ENCODE peak calls at places on chromosomes 5 and 9, in eight cellular contexts. One of them, this sample, is unnamed.

GRCh38 chr9:85521331-85522197 is 220.2 kb downstream of the AGTPBP1 start:
- DNase-seq in non-pigmented ciliary epithelial cell: no peak
- DNase-seq in HEK293T: no peak
- DNase-seq in stimulated activated CD4-positive, alpha-beta T cell treated with anti-CD3 and anti-CD28 coated beads, Interleukin-2, amount 100 ng/mL, for 48 hours: no peak
- DNase-seq in activated T-helper 1 cell treated with anti-CD3 and anti-CD28 coated beads, Interleukin-2, amount 50 U/mL, for 16 hours: no peak
- DNase-seq in type B pancreatic cell: no peak
- DNase-seq in activated CD8-positive, alpha-beta memory T cell treated with anti-CD3 and anti-CD28 coated beads, Interleukin-2, amount 10 ng/mL, durations not matched to agents 7 days and 5 days: no peak
- DNase-seq in AG09319: no peak
- DNase-seq in this sample: peak

GRCh38 chr5:150284311-150284710 is 5.3 kb downstream of the CAMK2A start:
- DNase-seq in non-pigmented ciliary epithelial cell: no peak
- DNase-seq in HEK293T: no peak
- DNase-seq in stimulated activated CD4-positive, alpha-beta T cell treated with anti-CD3 and anti-CD28 coated beads, Interleukin-2, amount 100 ng/mL, for 48 hours: no peak
- DNase-seq in activated T-helper 1 cell treated with anti-CD3 and anti-CD28 coated beads, Interleukin-2, amount 50 U/mL, for 16 hours: no peak
- DNase-seq in type B pancreatic cell: no peak
- DNase-seq in activated CD8-positive, alpha-beta memory T cell treated with anti-CD3 and anti-CD28 coated beads, Interleukin-2, amount 10 ng/mL, durations not matched to agents 7 days and 5 days: no peak
- DNase-seq in AG09319: no peak
- DNase-seq in this sample: no peak

GRCh38 chr9:1979815-1980367 is 35.3 kb upstream of the SMARCA2 start:
- DNase-seq in non-pigmented ciliary epithelial cell: peak
- DNase-seq in HEK293T: no peak
- DNase-seq in stimulated activated CD4-positive, alpha-beta T cell treated with anti-CD3 and anti-CD28 coated beads, Interleukin-2, amount 100 ng/mL, for 48 hours: no peak
- DNase-seq in activated T-helper 1 cell treated with anti-CD3 and anti-CD28 coated beads, Interleukin-2, amount 50 U/mL, for 16 hours: no peak
- DNase-seq in type B pancreatic cell: no peak
- DNase-seq in activated CD8-positive, alpha-beta memory T cell treated with anti-CD3 and anti-CD28 coated beads, Interleukin-2, amount 10 ng/mL, durations not matched to agents 7 days and 5 days: no peak
- DNase-seq in AG09319: peak
- DNase-seq in this sample: no peak

GRCh38 chr9:116569111-116569510 is 118.0 kb upstream of the TRIM32 start:
- DNase-seq in non-pigmented ciliary epithelial cell: no peak
- DNase-seq in HEK293T: no peak
- DNase-seq in stimulated activated CD4-positive, alpha-beta T cell treated with anti-CD3 and anti-CD28 coated beads, Interleukin-2, amount 100 ng/mL, for 48 hours: no peak
- DNase-seq in activated T-helper 1 cell treated with anti-CD3 and anti-CD28 coated beads, Interleukin-2, amount 50 U/mL, for 16 hours: no peak
- DNase-seq in type B pancreatic cell: no peak
- DNase-seq in activated CD8-positive, alpha-beta memory T cell treated with anti-CD3 and anti-CD28 coated beads, Interleukin-2, amount 10 ng/mL, durations not matched to agents 7 days and 5 days: no peak
- DNase-seq in AG09319: no peak
- DNase-seq in this sample: no peak

GRCh38 chr9:21294325-21294724 is 10.8 kb downstream of the IFNA5 start:
- DNase-seq in non-pigmented ciliary epithelial cell: peak
- DNase-seq in HEK293T: peak
- DNase-seq in stimulated activated CD4-positive, alpha-beta T cell treated with anti-CD3 and anti-CD28 coated beads, Interleukin-2, amount 100 ng/mL, for 48 hours: no peak
- DNase-seq in activated T-helper 1 cell treated with anti-CD3 and anti-CD28 coated beads, Interleukin-2, amount 50 U/mL, for 16 hours: no peak
- DNase-seq in type B pancreatic cell: no peak
- DNase-seq in activated CD8-positive, alpha-beta memory T cell treated with anti-CD3 and anti-CD28 coated beads, Interleukin-2, amount 10 ng/mL, durations not matched to agents 7 days and 5 days: no peak
- DNase-seq in AG09319: no peak
- DNase-seq in this sample: no peak

GRCh38 chr9:124278054-124278540 is 20.3 kb downstream of the NEK6 start:
- DNase-seq in non-pigmented ciliary epithelial cell: no peak
- DNase-seq in HEK293T: no peak
- DNase-seq in stimulated activated CD4-positive, alpha-beta T cell treated with anti-CD3 and anti-CD28 coated beads, Interleukin-2, amount 100 ng/mL, for 48 hours: no peak
- DNase-seq in activated T-helper 1 cell treated with anti-CD3 and anti-CD28 coated beads, Interleukin-2, amount 50 U/mL, for 16 hours: no peak
- DNase-seq in type B pancreatic cell: no peak
- DNase-seq in activated CD8-positive, alpha-beta memory T cell treated with anti-CD3 and anti-CD28 coated beads, Interleukin-2, amount 10 ng/mL, durations not matched to agents 7 days and 5 days: no peak
- DNase-seq in AG09319: no peak
- DNase-seq in this sample: no peak

GRCh38 chr5:126095001-126095400 is 328.2 kb upstream of the GRAMD2B start:
- DNase-seq in non-pigmented ciliary epithelial cell: no peak
- DNase-seq in HEK293T: no peak
- DNase-seq in stimulated activated CD4-positive, alpha-beta T cell treated with anti-CD3 and anti-CD28 coated beads, Interleukin-2, amount 100 ng/mL, for 48 hours: no peak
- DNase-seq in activated T-helper 1 cell treated with anti-CD3 and anti-CD28 coated beads, Interleukin-2, amount 50 U/mL, for 16 hours: no peak
- DNase-seq in type B pancreatic cell: no peak
- DNase-seq in activated CD8-positive, alpha-beta memory T cell treated with anti-CD3 and anti-CD28 coated beads, Interleukin-2, amount 10 ng/mL, durations not matched to agents 7 days and 5 days: no peak
- DNase-seq in AG09319: no peak
- DNase-seq in this sample: no peak

GRCh38 chr9:101478906-101479305 is 43.3 kb upstream of the ALDOB start:
- DNase-seq in non-pigmented ciliary epithelial cell: no peak
- DNase-seq in HEK293T: no peak
- DNase-seq in stimulated activated CD4-positive, alpha-beta T cell treated with anti-CD3 and anti-CD28 coated beads, Interleukin-2, amount 100 ng/mL, for 48 hours: no peak
- DNase-seq in activated T-helper 1 cell treated with anti-CD3 and anti-CD28 coated beads, Interleukin-2, amount 50 U/mL, for 16 hours: no peak
- DNase-seq in type B pancreatic cell: no peak
- DNase-seq in activated CD8-positive, alpha-beta memory T cell treated with anti-CD3 and anti-CD28 coated beads, Interleukin-2, amount 10 ng/mL, durations not matched to agents 7 days and 5 days: no peak
- DNase-seq in AG09319: no peak
- DNase-seq in this sample: no peak

GRCh38 chr5:180798193-180798592 is 4.4 kb downstream of the MGAT1 start:
- DNase-seq in non-pigmented ciliary epithelial cell: no peak
- DNase-seq in HEK293T: no peak
- DNase-seq in stimulated activated CD4-positive, alpha-beta T cell treated with anti-CD3 and anti-CD28 coated beads, Interleukin-2, amount 100 ng/mL, for 48 hours: no peak
- DNase-seq in activated T-helper 1 cell treated with anti-CD3 and anti-CD28 coated beads, Interleukin-2, amount 50 U/mL, for 16 hours: no peak
- DNase-seq in type B pancreatic cell: no peak
- DNase-seq in activated CD8-positive, alpha-beta memory T cell treated with anti-CD3 and anti-CD28 coated beads, Interleukin-2, amount 10 ng/mL, durations not matched to agents 7 days and 5 days: no peak
- DNase-seq in AG09319: no peak
- DNase-seq in this sample: no peak

GRCh38 chr5:148733601-148734438 is 79.5 kb upstream of the HTR4 start:
- DNase-seq in non-pigmented ciliary epithelial cell: peak
- DNase-seq in HEK293T: peak
- DNase-seq in stimulated activated CD4-positive, alpha-beta T cell treated with anti-CD3 and anti-CD28 coated beads, Interleukin-2, amount 100 ng/mL, for 48 hours: peak
- DNase-seq in activated T-helper 1 cell treated with anti-CD3 and anti-CD28 coated beads, Interleukin-2, amount 50 U/mL, for 16 hours: peak
- DNase-seq in type B pancreatic cell: peak
- DNase-seq in activated CD8-positive, alpha-beta memory T cell treated with anti-CD3 and anti-CD28 coated beads, Interleukin-2, amount 10 ng/mL, durations not matched to agents 7 days and 5 days: peak
- DNase-seq in AG09319: peak
- DNase-seq in this sample: peak

GRCh38 chr5:173029499-173029921 is 26.6 kb upstream of the CREBRF start:
- DNase-seq in non-pigmented ciliary epithelial cell: no peak
- DNase-seq in HEK293T: no peak
- DNase-seq in stimulated activated CD4-positive, alpha-beta T cell treated with anti-CD3 and anti-CD28 coated beads, Interleukin-2, amount 100 ng/mL, for 48 hours: no peak
- DNase-seq in activated T-helper 1 cell treated with anti-CD3 and anti-CD28 coated beads, Interleukin-2, amount 50 U/mL, for 16 hours: no peak
- DNase-seq in type B pancreatic cell: no peak
- DNase-seq in activated CD8-positive, alpha-beta memory T cell treated with anti-CD3 and anti-CD28 coated beads, Interleukin-2, amount 10 ng/mL, durations not matched to agents 7 days and 5 days: no peak
- DNase-seq in AG09319: no peak
- DNase-seq in this sample: no peak

GRCh38 chr5:75610201-75610600 is 1.1 kb upstream of the ANKDD1B start:
- DNase-seq in non-pigmented ciliary epithelial cell: no peak
- DNase-seq in HEK293T: no peak
- DNase-seq in stimulated activated CD4-positive, alpha-beta T cell treated with anti-CD3 and anti-CD28 coated beads, Interleukin-2, amount 100 ng/mL, for 48 hours: no peak
- DNase-seq in activated T-helper 1 cell treated with anti-CD3 and anti-CD28 coated beads, Interleukin-2, amount 50 U/mL, for 16 hours: no peak
- DNase-seq in type B pancreatic cell: no peak
- DNase-seq in activated CD8-positive, alpha-beta memory T cell treated with anti-CD3 and anti-CD28 coated beads, Interleukin-2, amount 10 ng/mL, durations not matched to agents 7 days and 5 days: no peak
- DNase-seq in AG09319: no peak
- DNase-seq in this sample: no peak

GRCh38 chr5:1661311-1661710 is 137.6 kb upstream of the LPCAT1 start:
- DNase-seq in non-pigmented ciliary epithelial cell: no peak
- DNase-seq in HEK293T: no peak
- DNase-seq in stimulated activated CD4-positive, alpha-beta T cell treated with anti-CD3 and anti-CD28 coated beads, Interleukin-2, amount 100 ng/mL, for 48 hours: no peak
- DNase-seq in activated T-helper 1 cell treated with anti-CD3 and anti-CD28 coated beads, Interleukin-2, amount 50 U/mL, for 16 hours: no peak
- DNase-seq in type B pancreatic cell: peak
- DNase-seq in activated CD8-positive, alpha-beta memory T cell treated with anti-CD3 and anti-CD28 coated beads, Interleukin-2, amount 10 ng/mL, durations not matched to agents 7 days and 5 days: peak
- DNase-seq in AG09319: no peak
- DNase-seq in this sample: no peak

GRCh38 chr5:109739741-109740140 is 50.0 kb downstream of the MAN2A1 start:
- DNase-seq in non-pigmented ciliary epithelial cell: no peak
- DNase-seq in HEK293T: no peak
- DNase-seq in stimulated activated CD4-positive, alpha-beta T cell treated with anti-CD3 and anti-CD28 coated beads, Interleukin-2, amount 100 ng/mL, for 48 hours: no peak
- DNase-seq in activated T-helper 1 cell treated with anti-CD3 and anti-CD28 coated beads, Interleukin-2, amount 50 U/mL, for 16 hours: no peak
- DNase-seq in type B pancreatic cell: no peak
- DNase-seq in activated CD8-positive, alpha-beta memory T cell treated with anti-CD3 and anti-CD28 coated beads, Interleukin-2, amount 10 ng/mL, durations not matched to agents 7 days and 5 days: no peak
- DNase-seq in AG09319: no peak
- DNase-seq in this sample: no peak

GRCh38 chr9:20437466-20437865 is 184.8 kb downstream of the MLLT3 start:
- DNase-seq in non-pigmented ciliary epithelial cell: peak
- DNase-seq in HEK293T: no peak
- DNase-seq in stimulated activated CD4-positive, alpha-beta T cell treated with anti-CD3 and anti-CD28 coated beads, Interleukin-2, amount 100 ng/mL, for 48 hours: no peak
- DNase-seq in activated T-helper 1 cell treated with anti-CD3 and anti-CD28 coated beads, Interleukin-2, amount 50 U/mL, for 16 hours: no peak
- DNase-seq in type B pancreatic cell: no peak
- DNase-seq in activated CD8-positive, alpha-beta memory T cell treated with anti-CD3 and anti-CD28 coated beads, Interleukin-2, amount 10 ng/mL, durations not matched to agents 7 days and 5 days: no peak
- DNase-seq in AG09319: no peak
- DNase-seq in this sample: no peak

GRCh38 chr5:72586788-72587530 is 79.7 kb upstream of the ZNF366 start:
- DNase-seq in non-pigmented ciliary epithelial cell: no peak
- DNase-seq in HEK293T: no peak
- DNase-seq in stimulated activated CD4-positive, alpha-beta T cell treated with anti-CD3 and anti-CD28 coated beads, Interleukin-2, amount 100 ng/mL, for 48 hours: no peak
- DNase-seq in activated T-helper 1 cell treated with anti-CD3 and anti-CD28 coated beads, Interleukin-2, amount 50 U/mL, for 16 hours: no peak
- DNase-seq in type B pancreatic cell: no peak
- DNase-seq in activated CD8-positive, alpha-beta memory T cell treated with anti-CD3 and anti-CD28 coated beads, Interleukin-2, amount 10 ng/mL, durations not matched to agents 7 days and 5 days: no peak
- DNase-seq in AG09319: no peak
- DNase-seq in this sample: no peak

GRCh38 chr9:89605181-89606048 is 603 bp downstream of the GADD45G start:
- DNase-seq in non-pigmented ciliary epithelial cell: no peak
- DNase-seq in HEK293T: peak
- DNase-seq in stimulated activated CD4-positive, alpha-beta T cell treated with anti-CD3 and anti-CD28 coated beads, Interleukin-2, amount 100 ng/mL, for 48 hours: peak
- DNase-seq in activated T-helper 1 cell treated with anti-CD3 and anti-CD28 coated beads, Interleukin-2, amount 50 U/mL, for 16 hours: peak
- DNase-seq in type B pancreatic cell: no peak
- DNase-seq in activated CD8-positive, alpha-beta memory T cell treated with anti-CD3 and anti-CD28 coated beads, Interleukin-2, amount 10 ng/mL, durations not matched to agents 7 days and 5 days: peak
- DNase-seq in AG09319: no peak
- DNase-seq in this sample: peak

GRCh38 chr9:124906966-124907365 is 33.9 kb downstream of the GOLGA1 start:
- DNase-seq in non-pigmented ciliary epithelial cell: no peak
- DNase-seq in HEK293T: no peak
- DNase-seq in stimulated activated CD4-positive, alpha-beta T cell treated with anti-CD3 and anti-CD28 coated beads, Interleukin-2, amount 100 ng/mL, for 48 hours: no peak
- DNase-seq in activated T-helper 1 cell treated with anti-CD3 and anti-CD28 coated beads, Interleukin-2, amount 50 U/mL, for 16 hours: no peak
- DNase-seq in type B pancreatic cell: no peak
- DNase-seq in activated CD8-positive, alpha-beta memory T cell treated with anti-CD3 and anti-CD28 coated beads, Interleukin-2, amount 10 ng/mL, durations not matched to agents 7 days and 5 days: no peak
- DNase-seq in AG09319: no peak
- DNase-seq in this sample: no peak

GRCh38 chr5:8600843-8601242 is 731.9 kb downstream of the MTRR start:
- DNase-seq in non-pigmented ciliary epithelial cell: no peak
- DNase-seq in HEK293T: no peak
- DNase-seq in stimulated activated CD4-positive, alpha-beta T cell treated with anti-CD3 and anti-CD28 coated beads, Interleukin-2, amount 100 ng/mL, for 48 hours: no peak
- DNase-seq in activated T-helper 1 cell treated with anti-CD3 and anti-CD28 coated beads, Interleukin-2, amount 50 U/mL, for 16 hours: no peak
- DNase-seq in type B pancreatic cell: no peak
- DNase-seq in activated CD8-positive, alpha-beta memory T cell treated with anti-CD3 and anti-CD28 coated beads, Interleukin-2, amount 10 ng/mL, durations not matched to agents 7 days and 5 days: no peak
- DNase-seq in AG09319: no peak
- DNase-seq in this sample: no peak

GRCh38 chr5:149011084-149011483 is 51.8 kb downstream of the SH3TC2 start:
- DNase-seq in non-pigmented ciliary epithelial cell: no peak
- DNase-seq in HEK293T: no peak
- DNase-seq in stimulated activated CD4-positive, alpha-beta T cell treated with anti-CD3 and anti-CD28 coated beads, Interleukin-2, amount 100 ng/mL, for 48 hours: no peak
- DNase-seq in activated T-helper 1 cell treated with anti-CD3 and anti-CD28 coated beads, Interleukin-2, amount 50 U/mL, for 16 hours: no peak
- DNase-seq in type B pancreatic cell: no peak
- DNase-seq in activated CD8-positive, alpha-beta memory T cell treated with anti-CD3 and anti-CD28 coated beads, Interleukin-2, amount 10 ng/mL, durations not matched to agents 7 days and 5 days: no peak
- DNase-seq in AG09319: no peak
- DNase-seq in this sample: no peak

GRCh38 chr9:15936316-15936869 is 383.6 kb downstream of the CCDC171 start:
- DNase-seq in non-pigmented ciliary epithelial cell: no peak
- DNase-seq in HEK293T: no peak
- DNase-seq in stimulated activated CD4-positive, alpha-beta T cell treated with anti-CD3 and anti-CD28 coated beads, Interleukin-2, amount 100 ng/mL, for 48 hours: no peak
- DNase-seq in activated T-helper 1 cell treated with anti-CD3 and anti-CD28 coated beads, Interleukin-2, amount 50 U/mL, for 16 hours: no peak
- DNase-seq in type B pancreatic cell: no peak
- DNase-seq in activated CD8-positive, alpha-beta memory T cell treated with anti-CD3 and anti-CD28 coated beads, Interleukin-2, amount 10 ng/mL, durations not matched to agents 7 days and 5 days: no peak
- DNase-seq in AG09319: peak
- DNase-seq in this sample: no peak

GRCh38 chr9:89436963-89437625 is 60.8 kb downstream of the SEMA4D start:
- DNase-seq in non-pigmented ciliary epithelial cell: no peak
- DNase-seq in HEK293T: no peak
- DNase-seq in stimulated activated CD4-positive, alpha-beta T cell treated with anti-CD3 and anti-CD28 coated beads, Interleukin-2, amount 100 ng/mL, for 48 hours: no peak
- DNase-seq in activated T-helper 1 cell treated with anti-CD3 and anti-CD28 coated beads, Interleukin-2, amount 50 U/mL, for 16 hours: peak
- DNase-seq in type B pancreatic cell: no peak
- DNase-seq in activated CD8-positive, alpha-beta memory T cell treated with anti-CD3 and anti-CD28 coated beads, Interleukin-2, amount 10 ng/mL, durations not matched to agents 7 days and 5 days: peak
- DNase-seq in AG09319: no peak
- DNase-seq in this sample: no peak

GRCh38 chr5:164203581-164204225 is 698.3 kb downstream of the MAT2B start:
- DNase-seq in non-pigmented ciliary epithelial cell: no peak
- DNase-seq in HEK293T: no peak
- DNase-seq in stimulated activated CD4-positive, alpha-beta T cell treated with anti-CD3 and anti-CD28 coated beads, Interleukin-2, amount 100 ng/mL, for 48 hours: no peak
- DNase-seq in activated T-helper 1 cell treated with anti-CD3 and anti-CD28 coated beads, Interleukin-2, amount 50 U/mL, for 16 hours: no peak
- DNase-seq in type B pancreatic cell: no peak
- DNase-seq in activated CD8-positive, alpha-beta memory T cell treated with anti-CD3 and anti-CD28 coated beads, Interleukin-2, amount 10 ng/mL, durations not matched to agents 7 days and 5 days: no peak
- DNase-seq in AG09319: no peak
- DNase-seq in this sample: no peak

GRCh38 chr5:63401434-63402046 is 560.7 kb downstream of the HTR1A start:
- DNase-seq in non-pigmented ciliary epithelial cell: peak
- DNase-seq in HEK293T: peak
- DNase-seq in stimulated activated CD4-positive, alpha-beta T cell treated with anti-CD3 and anti-CD28 coated beads, Interleukin-2, amount 100 ng/mL, for 48 hours: peak
- DNase-seq in activated T-helper 1 cell treated with anti-CD3 and anti-CD28 coated beads, Interleukin-2, amount 50 U/mL, for 16 hours: no peak
- DNase-seq in type B pancreatic cell: peak
- DNase-seq in activated CD8-positive, alpha-beta memory T cell treated with anti-CD3 and anti-CD28 coated beads, Interleukin-2, amount 10 ng/mL, durations not matched to agents 7 days and 5 days: peak
- DNase-seq in AG09319: no peak
- DNase-seq in this sample: peak

GRCh38 chr5:136810198-136810823 is 445.0 kb upstream of the TRPC7 start:
- DNase-seq in non-pigmented ciliary epithelial cell: peak
- DNase-seq in HEK293T: no peak
- DNase-seq in stimulated activated CD4-positive, alpha-beta T cell treated with anti-CD3 and anti-CD28 coated beads, Interleukin-2, amount 100 ng/mL, for 48 hours: no peak
- DNase-seq in activated T-helper 1 cell treated with anti-CD3 and anti-CD28 coated beads, Interleukin-2, amount 50 U/mL, for 16 hours: no peak
- DNase-seq in type B pancreatic cell: no peak
- DNase-seq in activated CD8-positive, alpha-beta memory T cell treated with anti-CD3 and anti-CD28 coated beads, Interleukin-2, amount 10 ng/mL, durations not matched to agents 7 days and 5 days: no peak
- DNase-seq in AG09319: peak
- DNase-seq in this sample: no peak

GRCh38 chr9:135116892-135117680 is 29.6 kb downstream of the OLFM1 start:
- DNase-seq in non-pigmented ciliary epithelial cell: no peak
- DNase-seq in HEK293T: no peak
- DNase-seq in stimulated activated CD4-positive, alpha-beta T cell treated with anti-CD3 and anti-CD28 coated beads, Interleukin-2, amount 100 ng/mL, for 48 hours: no peak
- DNase-seq in activated T-helper 1 cell treated with anti-CD3 and anti-CD28 coated beads, Interleukin-2, amount 50 U/mL, for 16 hours: no peak
- DNase-seq in type B pancreatic cell: no peak
- DNase-seq in activated CD8-positive, alpha-beta memory T cell treated with anti-CD3 and anti-CD28 coated beads, Interleukin-2, amount 10 ng/mL, durations not matched to agents 7 days and 5 days: no peak
- DNase-seq in AG09319: no peak
- DNase-seq in this sample: no peak

GRCh38 chr9:36986548-36987408 is 47.3 kb downstream of the PAX5 start:
- DNase-seq in non-pigmented ciliary epithelial cell: no peak
- DNase-seq in HEK293T: peak
- DNase-seq in stimulated activated CD4-positive, alpha-beta T cell treated with anti-CD3 and anti-CD28 coated beads, Interleukin-2, amount 100 ng/mL, for 48 hours: no peak
- DNase-seq in activated T-helper 1 cell treated with anti-CD3 and anti-CD28 coated beads, Interleukin-2, amount 50 U/mL, for 16 hours: no peak
- DNase-seq in type B pancreatic cell: no peak
- DNase-seq in activated CD8-positive, alpha-beta memory T cell treated with anti-CD3 and anti-CD28 coated beads, Interleukin-2, amount 10 ng/mL, durations not matched to agents 7 days and 5 days: no peak
- DNase-seq in AG09319: no peak
- DNase-seq in this sample: no peak